ENCODE peak calls at places on chromosomes 5 and 9, in four cellular contexts. One of them, this sample, is unnamed.

GRCh38 chr5:144832416-144832815 is 661.7 kb downstream of the KCTD16 start:
- DNase-seq in activated CD4-positive, CD25-positive, alpha-beta regulatory T cell treated with anti-CD3 and anti-CD28 coated beads, Interleukin-2, amount 50 U/mL, for 16 hours: no peak
- DNase-seq in NCI-H2029: no peak
- DNase-seq in SK-MEL-5: no peak
- DNase-seq in this sample: no peak

GRCh38 chr5:118553662-118554061 is 434.7 kb downstream of the DTWD2 start:
- DNase-seq in activated CD4-positive, CD25-positive, alpha-beta regulatory T cell treated with anti-CD3 and anti-CD28 coated beads, Interleukin-2, amount 50 U/mL, for 16 hours: no peak
- DNase-seq in NCI-H2029: no peak
- DNase-seq in SK-MEL-5: peak; percentile 38
- DNase-seq in this sample: no peak

GRCh38 chr9:76873056-76873792 is 32.7 kb downstream of the PRUNE2 start:
- DNase-seq in activated CD4-positive, CD25-positive, alpha-beta regulatory T cell treated with anti-CD3 and anti-CD28 coated beads, Interleukin-2, amount 50 U/mL, for 16 hours: no peak
- DNase-seq in NCI-H2029: peak; percentile 44
- DNase-seq in SK-MEL-5: no peak
- DNase-seq in this sample: no peak

GRCh38 chr5:170431571-170431970 is 42.4 kb upstream of the KCNMB1 start:
- DNase-seq in activated CD4-positive, CD25-positive, alpha-beta regulatory T cell treated with anti-CD3 and anti-CD28 coated beads, Interleukin-2, amount 50 U/mL, for 16 hours: no peak
- DNase-seq in NCI-H2029: no peak
- DNase-seq in SK-MEL-5: no peak
- DNase-seq in this sample: no peak

GRCh38 chr9:27341545-27342294 is 44.8 kb upstream of the EQTN start:
- DNase-seq in activated CD4-positive, CD25-positive, alpha-beta regulatory T cell treated with anti-CD3 and anti-CD28 coated beads, Interleukin-2, amount 50 U/mL, for 16 hours: no peak
- DNase-seq in NCI-H2029: no peak
- DNase-seq in SK-MEL-5: no peak
- DNase-seq in this sample: no peak

GRCh38 chr5:133336121-133336968 is 276.0 kb downstream of the FSTL4 start:
- DNase-seq in activated CD4-positive, CD25-positive, alpha-beta regulatory T cell treated with anti-CD3 and anti-CD28 coated beads, Interleukin-2, amount 50 U/mL, for 16 hours: no peak
- DNase-seq in NCI-H2029: no peak
- DNase-seq in SK-MEL-5: no peak
- DNase-seq in this sample: no peak

GRCh38 chr5:60929024-60929423 is 15.8 kb downstream of the ERCC8 start:
- DNase-seq in activated CD4-positive, CD25-positive, alpha-beta regulatory T cell treated with anti-CD3 and anti-CD28 coated beads, Interleukin-2, amount 50 U/mL, for 16 hours: no peak
- DNase-seq in NCI-H2029: no peak
- DNase-seq in SK-MEL-5: peak; percentile 41
- DNase-seq in this sample: no peak

GRCh38 chr5:40333459-40334241 is 346.1 kb upstream of the PTGER4 start:
- DNase-seq in activated CD4-positive, CD25-positive, alpha-beta regulatory T cell treated with anti-CD3 and anti-CD28 coated beads, Interleukin-2, amount 50 U/mL, for 16 hours: no peak
- DNase-seq in NCI-H2029: no peak
- DNase-seq in SK-MEL-5: no peak
- DNase-seq in this sample: no peak

GRCh38 chr5:157819502-157820125 is 39.3 kb downstream of the CLINT1 start:
- DNase-seq in activated CD4-positive, CD25-positive, alpha-beta regulatory T cell treated with anti-CD3 and anti-CD28 coated beads, Interleukin-2, amount 50 U/mL, for 16 hours: no peak
- DNase-seq in NCI-H2029: no peak
- DNase-seq in SK-MEL-5: peak; percentile 96
- DNase-seq in this sample: no peak

This sample was measured in CD4-positive, alpha-beta memory T cell.